ENCODE peak calls at places on chromosomes 5 and 9, in six cellular contexts. One of them, this sample, is unnamed.
A peak's percentile ranks its signal among the peaks of the same experiment; 100 is the strongest.

GRCh38 chr5:39505751-39506150 is 81.0 kb upstream of the DAB2 start:
- DNase-seq in AG10803: peak; percentile 25
- DNase-seq in iris pigment epithelial cell: no peak
- DNase-seq in mucosa of descending colon: no peak
- DNase-seq in GM23248: peak; percentile 59
- DNase-seq in NCI-H2029 treated with DMSO at 0.1 percent for 48 hours: no peak
- DNase-seq in this sample: no peak

GRCh38 chr5:22057012-22057411 is 796.1 kb downstream of the CDH12 start:
- DNase-seq in iris pigment epithelial cell: no peak
- DNase-seq in GM23248: no peak
- DNase-seq in AG10803: no peak
- DNase-seq in NCI-H2029 treated with DMSO at 0.1 percent for 48 hours: no peak
- DNase-seq in mucosa of descending colon: no peak
- DNase-seq in this sample: no peak

GRCh38 chr5:168468836-168469235 is 17.4 kb upstream of the RARS1 start:
- DNase-seq in mucosa of descending colon: no peak
- DNase-seq in GM23248: peak; percentile 86
- DNase-seq in iris pigment epithelial cell: peak; percentile 86
- DNase-seq in AG10803: peak; percentile 77
- DNase-seq in NCI-H2029 treated with DMSO at 0.1 percent for 48 hours: no peak
- DNase-seq in this sample: no peak

GRCh38 chr5:154031923-154032489 is 6.7 kb downstream of the FAM114A2 start:
- DNase-seq in AG10803: no peak
- DNase-seq in iris pigment epithelial cell: no peak
- DNase-seq in mucosa of descending colon: no peak
- DNase-seq in GM23248: no peak
- DNase-seq in NCI-H2029 treated with DMSO at 0.1 percent for 48 hours: no peak
- DNase-seq in this sample: no peak

GRCh38 chr9:27356446-27356845 is 59.5 kb upstream of the EQTN start:
- DNase-seq in iris pigment epithelial cell: no peak
- DNase-seq in mucosa of descending colon: no peak
- DNase-seq in NCI-H2029 treated with DMSO at 0.1 percent for 48 hours: no peak
- DNase-seq in GM23248: no peak
- DNase-seq in AG10803: no peak
- DNase-seq in this sample: no peak

GRCh38 chr5:83767409-83767992 is 46.8 kb upstream of the HAPLN1 start:
- DNase-seq in AG10803: no peak
- DNase-seq in mucosa of descending colon: no peak
- DNase-seq in iris pigment epithelial cell: no peak
- DNase-seq in NCI-H2029 treated with DMSO at 0.1 percent for 48 hours: no peak
- DNase-seq in GM23248: no peak
- DNase-seq in this sample: no peak

GRCh38 chr9:34717996-34718614 is 8.2 kb upstream of the CCL21 start:
- DNase-seq in GM23248: no peak
- DNase-seq in AG10803: no peak
- DNase-seq in mucosa of descending colon: no peak
- DNase-seq in iris pigment epithelial cell: no peak
- DNase-seq in NCI-H2029 treated with DMSO at 0.1 percent for 48 hours: no peak
- DNase-seq in this sample: no peak

GRCh38 chr5:56259002-56259511 is 25.9 kb upstream of the ANKRD55 start:
- DNase-seq in GM23248: peak; percentile 95
- DNase-seq in AG10803: peak; percentile 98
- DNase-seq in NCI-H2029 treated with DMSO at 0.1 percent for 48 hours: no peak
- DNase-seq in mucosa of descending colon: no peak
- DNase-seq in iris pigment epithelial cell: peak; percentile 97
- DNase-seq in this sample: no peak

GRCh38 chr5:181222630-181223040 is 446 bp upstream of the TRIM41 start:
- DNase-seq in mucosa of descending colon: no peak
- DNase-seq in GM23248: peak; percentile 79
- DNase-seq in iris pigment epithelial cell: peak; percentile 56
- DNase-seq in NCI-H2029 treated with DMSO at 0.1 percent for 48 hours: no peak
- DNase-seq in AG10803: no peak
- DNase-seq in this sample: no peak

GRCh38 chr5:87182622-87183021 is 85.1 kb upstream of the RASA1 start:
- DNase-seq in GM23248: no peak
- DNase-seq in mucosa of descending colon: no peak
- DNase-seq in AG10803: no peak
- DNase-seq in NCI-H2029 treated with DMSO at 0.1 percent for 48 hours: no peak
- DNase-seq in iris pigment epithelial cell: no peak
- DNase-seq in this sample: no peak

GRCh38 chr9:93663877-93664548 is 87.6 kb downstream of the PHF2 start:
- DNase-seq in AG10803: no peak
- DNase-seq in mucosa of descending colon: no peak
- DNase-seq in iris pigment epithelial cell: no peak
- DNase-seq in GM23248: no peak
- DNase-seq in NCI-H2029 treated with DMSO at 0.1 percent for 48 hours: no peak
- DNase-seq in this sample: no peak

GRCh38 chr5:14351845-14352712 is 208.9 kb downstream of the TRIO start:
- DNase-seq in mucosa of descending colon: peak; percentile 61
- DNase-seq in iris pigment epithelial cell: peak; percentile 65
- DNase-seq in GM23248: peak; percentile 83
- DNase-seq in AG10803: peak; percentile 68
- DNase-seq in NCI-H2029 treated with DMSO at 0.1 percent for 48 hours: peak; percentile 52
- DNase-seq in this sample: peak; percentile 89

GRCh38 chr5:14173419-14174234 is 30.5 kb downstream of the TRIO start:
- DNase-seq in GM23248: peak; percentile 46
- DNase-seq in mucosa of descending colon: no peak
- DNase-seq in NCI-H2029 treated with DMSO at 0.1 percent for 48 hours: no peak
- DNase-seq in iris pigment epithelial cell: no peak
- DNase-seq in AG10803: peak; percentile 39
- DNase-seq in this sample: peak; percentile 71

GRCh38 chr5:173326501-173326960 is 1.7 kb downstream of the STC2 start:
- DNase-seq in mucosa of descending colon: no peak
- DNase-seq in AG10803: peak; percentile 95
- DNase-seq in iris pigment epithelial cell: peak; percentile 89
- DNase-seq in GM23248: peak; percentile 97
- DNase-seq in NCI-H2029 treated with DMSO at 0.1 percent for 48 hours: no peak
- DNase-seq in this sample: no peak